ENCODE peak calls at places on chromosomes 3 and 15, in four cellular contexts. K, F, Y and S are unnamed samples.
A peak's percentile ranks its signal among the peaks of the same experiment; 100 is the strongest.

GRCh38 chr3:65033577-65033976 is 345.8 kb upstream of the ADAMTS9 start:
- DNase-seq in K (no peak), F (no peak), Y (no peak), S (no peak)

GRCh38 chr3:158718490-158719170 is 13.6 kb downstream of the RARRES1 start:
- DNase-seq in K (no peak), F (no peak), Y (no peak), S (no peak)

GRCh38 chr3:49553320-49553689 is 972 bp upstream of the BSN start:
- DNase-seq in K (no peak), F (no peak), Y (no peak), S (no peak)

GRCh38 chr3:145716519-145716918 is 444.5 kb downstream of the PLOD2 start:
- DNase-seq in K (no peak), F (no peak), Y (no peak), S (no peak)

GRCh38 chr15:36161781-36162212 is 417.6 kb upstream of the CDIN1 start:
- DNase-seq in K (no peak), F (no peak), Y (no peak), S (no peak)

GRCh38 chr3:69212411-69213160 is 90.2 kb upstream of the LMOD3 start:
- DNase-seq in K (no peak), F (no peak), Y (no peak), S (no peak)

GRCh38 chr15:39744334-39745103 is 38.1 kb downstream of the FSIP1 start:
- DNase-seq in K (peak; percentile 10), F (no peak), Y (no peak), S (no peak)

GRCh38 chr3:42497009-42497731 is 5.3 kb upstream of the VIPR1 start:
- DNase-seq in K (no peak), F (peak; percentile 22), Y (no peak), S (no peak)

GRCh38 chr15:77557178-77557960 is 75.3 kb downstream of the LINGO1 start:
- DNase-seq in K (no peak), F (peak; percentile 38), Y (no peak), S (no peak)

GRCh38 chr3:47523310-47524073 is 10.0 kb upstream of the ELP6 start:
- DNase-seq in K (no peak), F (no peak), Y (no peak), S (no peak)

GRCh38 chr3:47527952-47528718 is 14.6 kb upstream of the ELP6 start:
- DNase-seq in K (no peak), F (no peak), Y (no peak), S (no peak)

GRCh38 chr3:47525617-47526016 is 12.1 kb upstream of the ELP6 start:
- DNase-seq in K (no peak), F (no peak), Y (no peak), S (no peak)

GRCh38 chr3:47517937-47518336 is 4.4 kb upstream of the ELP6 start:
- DNase-seq in K (no peak), F (no peak), Y (no peak), S (no peak)

DNA sequence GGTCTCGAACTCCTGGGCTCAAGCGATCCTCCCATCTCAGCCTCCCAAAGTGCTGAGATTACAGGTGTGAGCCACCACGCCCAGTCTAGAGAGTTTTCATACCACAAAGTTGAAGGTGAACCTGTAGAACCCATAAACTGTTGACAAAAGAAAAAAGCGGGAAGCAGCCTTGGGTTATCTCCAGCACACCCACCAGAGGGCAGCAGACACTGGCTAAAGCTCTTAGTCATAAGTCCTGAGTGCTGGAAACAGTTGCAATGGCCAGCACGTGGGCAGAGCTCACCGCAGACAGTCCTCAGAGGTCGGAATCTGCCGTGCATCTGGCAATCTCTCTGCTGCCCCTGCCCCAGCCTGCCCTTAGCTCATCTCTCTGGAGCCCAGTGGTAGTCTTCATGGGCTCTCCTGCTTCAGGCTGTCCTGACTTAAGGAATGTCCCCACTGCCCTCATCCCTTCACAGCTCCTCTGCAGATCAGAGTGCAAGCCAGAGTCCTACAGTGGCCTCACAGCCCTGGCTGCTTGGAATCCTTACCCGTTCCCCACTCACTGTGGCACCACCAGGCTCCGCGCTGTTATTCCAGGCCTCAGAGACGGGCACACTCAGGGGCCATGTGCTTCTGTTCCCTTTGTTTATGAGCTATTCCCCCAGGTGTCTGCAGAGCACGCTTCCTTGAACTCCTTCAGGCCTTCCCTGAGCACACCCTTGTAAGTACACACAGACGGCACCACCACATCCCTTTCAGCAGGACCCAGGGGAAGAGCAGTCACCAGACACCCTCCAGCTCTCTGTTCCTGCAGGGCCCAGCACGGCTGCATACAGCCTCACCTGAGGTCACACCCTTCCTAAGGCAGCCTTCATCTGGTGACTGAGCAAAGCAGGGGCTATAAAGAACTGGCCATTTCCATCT is 8.8 kb upstream of the ELP6 start:
- DNase-seq in K (peak; percentile 90), F (peak; percentile 83), Y (peak; percentile 86), S (peak; percentile 88)
- TF ChIP-seq CTCF in K (peak; percentile 94), F (peak; percentile 26), Y (peak; percentile 81), S (peak; percentile 85)

GRCh38 chr3:142586803-142587406 is 8.4 kb upstream of the ATR start:
- DNase-seq in K (peak; percentile 22), F (peak; percentile 41), Y (peak; percentile 64), S (no peak)
- TF ChIP-seq CTCF in K (peak; percentile 59), F (no peak), Y (peak; percentile 53), S (peak; percentile 24)

DNA sequence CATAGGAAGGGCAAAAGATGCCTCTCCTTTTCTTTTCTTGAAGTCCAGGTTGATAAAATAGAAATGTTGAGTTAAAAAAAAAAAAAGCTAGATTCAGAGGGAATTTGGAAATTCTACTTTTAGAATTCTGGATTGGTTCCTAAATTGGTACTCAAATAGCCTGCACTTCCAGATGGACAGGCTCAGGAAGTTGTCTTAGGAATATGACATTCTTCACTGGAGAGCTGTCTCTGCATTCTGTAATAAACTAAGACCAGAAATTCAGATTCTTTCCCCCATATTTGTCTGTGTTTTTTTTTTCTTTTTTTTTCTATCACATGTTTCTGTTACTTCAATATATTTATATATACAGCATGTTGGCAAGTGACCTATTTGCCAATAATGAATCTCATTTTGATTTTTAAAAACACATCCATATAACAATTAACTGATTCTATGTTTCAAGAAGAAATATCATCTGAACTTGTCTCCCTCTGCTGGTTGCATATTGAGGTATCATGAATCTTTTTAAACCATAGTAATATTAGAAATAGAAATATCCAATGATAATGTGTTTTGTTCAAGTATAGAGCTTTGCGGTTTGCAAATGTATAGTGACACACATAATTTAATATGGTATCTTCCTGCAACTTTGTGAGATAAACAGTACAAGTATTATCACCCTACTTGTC is 8.5 kb upstream of the LSAMP start:
- DNase-seq in K (no peak), F (no peak), Y (no peak), S (no peak)
- TF ChIP-seq CTCF in K (no peak), F (no peak), Y (no peak), S (no peak)

DNA sequence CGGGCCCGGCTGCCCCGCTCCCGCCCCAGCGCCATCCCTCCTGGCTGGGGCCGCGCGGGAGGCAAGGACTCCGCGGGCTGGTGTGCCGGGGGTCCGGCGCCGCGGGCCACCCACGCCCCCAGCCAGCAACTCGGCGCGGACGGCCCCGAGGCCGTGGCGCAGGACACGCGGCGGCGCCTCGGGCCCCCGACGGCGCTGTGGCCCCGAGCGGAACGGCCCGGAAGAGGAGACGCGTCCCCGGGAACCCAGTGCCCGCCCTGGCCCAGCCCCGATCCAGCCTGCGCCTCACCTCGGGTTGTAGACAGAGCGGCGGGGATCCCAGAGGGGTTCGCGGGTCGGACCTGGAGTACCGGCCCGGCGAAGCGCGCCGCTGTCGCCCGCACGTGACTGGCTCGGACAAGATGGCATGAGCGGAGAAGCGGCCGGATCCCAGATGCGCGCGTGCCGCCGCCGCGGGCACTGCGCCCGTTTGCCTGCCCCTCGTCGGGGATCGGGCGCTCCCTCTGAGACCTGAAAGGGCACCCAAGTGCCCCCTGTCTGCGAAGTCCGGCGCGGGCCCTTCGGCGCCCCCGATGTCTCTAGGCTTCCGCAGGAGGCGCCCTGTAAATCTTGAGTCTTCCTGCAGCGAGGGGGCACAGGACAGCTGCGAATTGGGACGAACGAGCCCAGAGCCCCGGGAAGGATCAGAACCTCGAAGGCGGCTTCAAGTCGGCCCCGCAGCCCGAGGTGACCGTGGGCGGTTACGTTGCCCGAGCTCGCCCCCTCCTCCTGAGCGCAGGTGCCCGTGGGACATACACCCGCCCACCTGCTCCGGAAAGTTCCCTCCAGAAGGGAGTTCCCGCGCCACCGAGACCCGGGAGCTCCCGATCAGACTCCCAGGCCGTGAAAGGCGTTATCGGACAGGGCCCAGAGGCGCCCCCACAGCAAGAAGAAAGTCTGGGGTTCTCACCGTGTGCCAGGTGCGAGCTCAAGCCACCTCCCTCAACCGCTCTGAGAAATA is 598 bp upstream of the SFMBT1 start:
- DNase-seq in K (peak; percentile 77), F (peak; percentile 53), Y (peak; percentile 61), S (peak; percentile 75)
- TF ChIP-seq CTCF in K (peak; percentile 64), F (no peak), Y (no peak), S (peak; percentile 60)

GRCh38 chr3:154050216-154050615 is 71.0 kb upstream of the ARHGEF26 start:
- DNase-seq in K (no peak), F (no peak), Y (no peak), S (no peak)

GRCh38 chr3:154050766-154051165 is 70.4 kb upstream of the ARHGEF26 start:
- DNase-seq in K (no peak), F (no peak), Y (no peak), S (no peak)
- TF ChIP-seq CTCF in K (no peak), F (no peak), Y (no peak), S (no peak)